ENCODE peak calls at places on chromosomes 16 and 17, in seven cellular contexts. F is AG04450, A is cardiac fibroblast, U is IMR-90, Q is retinal pigment epithelial cell, D is uterus, P is K562. X is an unnamed sample.

GRCh38 chr17:51703364-51704341 is 443.3 kb downstream of the UTP18 start:
- DNase-seq in F (no peak), A (peak), U (no peak), Q (no peak), D (peak), P (no peak), X (no peak)

GRCh38 chr17:17535957-17536356 is 39.8 kb upstream of the RASD1 start:
- DNase-seq in F (no peak), A (no peak), U (peak), Q (no peak), D (no peak), P (no peak), X (no peak)

GRCh38 chr16:972316-973002 is 1.7 kb upstream of the LMF1 start:
- DNase-seq in F (no peak), A (no peak), U (no peak), Q (no peak), D (no peak), P (no peak), X (no peak)

GRCh38 chr16:1556254-1556653 is 22.8 kb downstream of the TMEM204 start:
- DNase-seq in F (no peak), A (no peak), U (no peak), Q (no peak), D (no peak), P (no peak), X (no peak)

GRCh38 chr17:58991718-58992331 is 114.9 kb downstream of the TRIM37 start:
- DNase-seq in F (no peak), A (peak), U (peak), Q (peak), D (no peak), P (no peak), X (peak)

GRCh38 chr16:10938321-10938720 is 3.9 kb downstream of the DEXI start:
- DNase-seq in F (no peak), A (no peak), U (no peak), Q (no peak), D (no peak), P (no peak), X (no peak)

GRCh38 chr17:3966720-3967363 is 2.6 kb upstream of the ATP2A3 start:
- DNase-seq in F (no peak), A (no peak), U (no peak), Q (no peak), D (no peak), P (no peak), X (no peak)

GRCh38 chr16:84928679-84929420 is 82.5 kb downstream of the ZDHHC7 start:
- DNase-seq in F (no peak), A (peak), U (peak), Q (no peak), D (peak), P (peak), X (no peak)

GRCh38 chr16:11161974-11162373 is 94.0 kb downstream of the SOCS1 start:
- DNase-seq in F (no peak), A (no peak), U (no peak), Q (no peak), D (no peak), P (no peak), X (no peak)

GRCh38 chr17:57404073-57404472 is 147.8 kb downstream of the MSI2 start:
- DNase-seq in F (no peak), A (no peak), U (no peak), Q (no peak), D (no peak), P (no peak), X (no peak)

GRCh38 chr16:88005148-88005547 is 53.9 kb downstream of the BANP start:
- DNase-seq in F (no peak), A (peak), U (no peak), Q (no peak), D (no peak), P (peak), X (no peak)

GRCh38 chr17:80254396-80255241 is 6.0 kb upstream of the RNF213 start:
- DNase-seq in F (peak), A (peak), U (peak), Q (peak), D (no peak), P (peak), X (peak)

GRCh38 chr17:50660887-50661345 is 26.2 kb downstream of the ABCC3 start:
- DNase-seq in F (no peak), A (no peak), U (no peak), Q (no peak), D (no peak), P (no peak), X (no peak)
- H3K4me3 ChIP-seq in F (no peak), A (no peak), U (no peak), Q (no peak), D (no peak), P (no peak), X (no peak)

GRCh38 chr16:83890359-83890758 is 8.6 kb upstream of the MLYCD start:
- DNase-seq in F (no peak), A (no peak), U (no peak), Q (no peak), D (no peak), P (no peak), X (no peak)

GRCh38 chr16:83886199-83886971 is 12.5 kb upstream of the MLYCD start:
- DNase-seq in F (no peak), A (no peak), U (no peak), Q (no peak), D (no peak), P (no peak), X (no peak)

GRCh38 chr16:83887564-83887963 is 11.4 kb upstream of the MLYCD start:
- DNase-seq in F (no peak), A (no peak), U (no peak), Q (no peak), D (no peak), P (no peak), X (no peak)

GRCh38 chr16:83888672-83889044 is 10.3 kb upstream of the MLYCD start:
- DNase-seq in F (no peak), A (no peak), U (no peak), Q (no peak), D (no peak), P (no peak), X (no peak)

DNA sequence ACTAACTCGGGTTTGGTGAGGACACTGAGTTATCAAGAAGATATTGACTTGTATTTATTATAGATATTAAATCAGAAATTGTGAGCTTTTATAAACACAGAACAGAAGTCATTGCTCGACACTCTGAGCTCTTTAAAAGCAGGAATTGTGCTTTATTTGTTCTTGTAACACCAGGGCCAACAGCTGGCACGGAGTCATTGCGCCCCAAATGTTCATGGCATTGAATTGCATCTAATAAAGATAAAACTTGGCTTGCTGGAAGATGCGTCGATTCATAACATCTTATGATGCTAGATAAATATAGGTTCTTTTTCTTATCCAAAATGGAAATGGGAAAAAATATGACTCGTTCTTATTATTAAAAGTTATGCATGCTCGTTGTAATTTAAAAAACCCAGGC is 11.8 kb upstream of the MLYCD start:
- DNase-seq in F (no peak), A (peak), U (no peak), Q (no peak), D (no peak), P (no peak), X (no peak)
- H3K4me3 ChIP-seq in F (no peak), A (no peak), U (no peak), Q (no peak), D (no peak), P (no peak), X (no peak)

DNA sequence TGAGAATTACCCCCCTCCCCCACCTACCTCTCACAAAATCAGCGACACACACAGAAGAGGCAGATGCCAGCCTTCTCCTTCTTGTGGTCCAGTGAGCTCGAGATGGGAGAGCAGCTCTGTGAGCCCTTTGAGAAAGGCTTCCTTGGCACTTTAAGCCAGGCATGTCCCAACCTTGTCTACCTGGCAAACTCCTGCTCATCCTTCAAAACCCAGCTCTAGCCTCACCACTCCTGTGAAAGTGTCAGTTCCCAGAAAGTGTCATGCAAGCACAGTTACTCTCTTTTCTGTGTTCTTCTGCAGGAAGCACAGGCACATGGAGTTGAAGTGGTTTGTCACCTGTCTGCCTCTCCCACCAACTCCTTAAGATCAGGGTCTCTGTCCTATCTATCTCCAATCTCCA is 1.6 kb downstream of the TMEM98 start:
- DNase-seq in F (no peak), A (no peak), U (no peak), Q (no peak), D (no peak), P (no peak), X (no peak)
- H3K4me3 ChIP-seq in F (peak), A (peak), U (peak), Q (peak), D (peak), P (no peak), X (peak)

DNA sequence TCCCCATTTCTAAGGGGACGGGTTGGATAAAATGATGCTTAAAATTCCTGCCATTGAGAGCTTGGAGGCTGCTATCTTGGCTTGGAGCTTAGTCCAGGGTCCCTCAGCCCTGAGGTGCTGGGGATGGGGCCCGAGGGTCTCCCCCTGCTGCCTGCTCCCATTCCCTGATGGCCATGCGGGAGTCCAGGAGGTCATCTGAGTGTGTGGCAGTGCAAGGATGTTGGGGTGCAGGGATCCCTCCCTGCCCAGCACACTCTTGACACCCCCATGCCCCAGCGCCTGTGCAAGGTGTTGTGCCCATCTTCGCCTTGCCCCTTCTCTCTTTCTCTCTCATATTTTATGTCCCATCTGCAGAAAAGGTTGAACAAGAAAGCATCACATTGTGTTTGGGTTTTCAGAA is 90.4 kb downstream of the IRF8 start:
- DNase-seq in F (no peak), A (no peak), U (no peak), Q (no peak), D (no peak), P (no peak), X (no peak)
- H3K4me3 ChIP-seq in F (no peak), A (no peak), U (no peak), Q (no peak), D (no peak), P (no peak), X (no peak)

GRCh38 chr17:42577140-42577531 is 393 bp downstream of the PSMC3IP start:
- DNase-seq in F (no peak), A (peak), U (no peak), Q (no peak), D (no peak), P (no peak), X (no peak)
- H3K4me3 ChIP-seq in F (peak), A (peak), U (peak), Q (peak), D (peak), P (peak), X (peak)

GRCh38 chr17:66198242-66198641 is 6.3 kb upstream of the CEP112 start:
- DNase-seq in F (no peak), A (no peak), U (no peak), Q (no peak), D (no peak), P (no peak), X (no peak)

GRCh38 chr17:66190738-66191606 is 961 bp downstream of the CEP112 start:
- DNase-seq in F (no peak), A (peak), U (peak), Q (no peak), D (no peak), P (no peak), X (peak)

GRCh38 chr17:66187718-66188117 is 4.2 kb downstream of the CEP112 start:
- DNase-seq in F (no peak), A (no peak), U (no peak), Q (no peak), D (no peak), P (no peak), X (no peak)

GRCh38 chr17:66191607-66192377 is at the start of gene CEP112:
- DNase-seq in F (no peak), A (peak), U (peak), Q (peak), D (peak), P (peak), X (peak)

DNA sequence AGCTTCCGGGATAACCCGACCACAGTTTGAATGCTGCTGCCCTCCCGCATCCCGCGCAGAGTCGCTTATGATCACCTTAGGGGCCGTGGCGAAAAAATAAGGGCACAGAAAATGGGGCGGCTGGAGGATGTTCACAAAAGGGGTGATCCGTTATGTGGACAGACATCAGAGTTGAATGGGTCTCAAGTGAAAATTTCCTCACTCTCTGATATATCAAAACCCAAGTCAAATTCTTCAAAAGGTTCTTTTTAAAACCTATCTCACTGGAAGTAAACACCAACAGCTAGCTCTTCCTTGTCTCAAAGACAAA is 400 bp upstream of the CEP112 start:
- DNase-seq in F (no peak), A (no peak), U (no peak), Q (no peak), D (no peak), P (no peak), X (no peak)
- H3K4me3 ChIP-seq in F (peak), A (peak), U (peak), Q (peak), D (peak), P (peak), X (peak)

DNA sequence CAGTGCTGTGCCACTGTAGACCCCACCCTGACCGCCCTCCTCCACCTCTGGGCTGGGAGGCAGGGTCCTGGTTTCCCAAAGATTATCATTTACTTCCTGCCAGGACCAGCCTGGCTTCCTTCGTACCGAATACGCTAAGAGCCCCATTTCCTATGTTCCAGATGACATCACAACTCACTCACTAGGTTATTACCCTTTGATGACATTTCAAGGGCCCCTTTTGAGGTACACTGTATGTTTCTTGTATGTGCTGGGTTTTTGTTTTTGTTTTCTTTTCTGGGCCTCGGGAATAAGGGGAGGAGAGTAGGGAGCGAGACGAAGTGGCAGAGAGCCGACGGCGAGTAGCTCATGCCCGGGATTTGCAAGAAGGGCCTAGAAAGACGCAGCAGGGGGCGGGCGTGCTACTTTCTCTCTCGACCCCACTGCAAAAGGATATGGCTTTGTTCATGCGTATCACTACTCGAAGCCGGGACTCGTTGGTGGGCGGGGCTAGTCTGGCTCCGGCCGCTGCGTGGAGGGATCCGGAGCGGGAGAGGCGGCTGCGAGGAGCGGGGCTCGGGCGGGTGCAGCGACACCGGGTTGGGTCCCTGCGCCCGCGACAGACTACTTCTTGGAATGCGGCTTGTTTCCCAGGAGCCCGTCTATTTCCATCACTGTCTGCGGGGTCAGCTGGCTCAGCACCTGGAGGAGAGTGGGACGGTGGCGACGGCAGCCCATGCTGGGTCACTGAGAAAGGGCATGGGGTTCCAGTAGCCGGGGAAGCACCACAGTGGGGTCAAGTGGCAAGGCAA is 6.6 kb upstream of the RNF227 start:
- DNase-seq in F (peak), A (peak), U (peak), Q (no peak), D (peak), P (no peak), X (peak)
- H3K4me3 ChIP-seq in F (peak), A (peak), U (peak), Q (peak), D (peak), P (no peak), X (peak)

DNA sequence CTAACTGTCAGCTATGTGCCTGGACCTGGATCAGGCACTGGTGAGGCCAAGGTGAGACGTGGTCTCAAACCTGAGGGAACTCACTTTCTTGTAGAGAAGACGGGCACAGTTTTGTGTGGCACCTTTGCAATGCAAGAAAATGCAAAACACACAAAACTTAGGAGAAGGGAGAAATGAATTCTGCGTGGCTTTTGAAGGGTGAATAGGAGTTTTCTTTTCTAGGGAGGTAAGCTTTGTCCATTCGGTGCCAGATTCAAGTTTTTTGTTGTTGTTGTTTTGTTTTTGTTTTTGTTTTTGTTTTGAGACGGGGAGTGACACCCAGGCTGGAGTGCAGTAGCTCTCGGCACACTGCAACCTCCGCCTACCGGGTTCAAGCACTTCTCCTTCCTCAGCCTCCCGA is 1.4 kb downstream of the TOM1L1 start:
- DNase-seq in F (no peak), A (no peak), U (no peak), Q (no peak), D (no peak), P (no peak), X (no peak)
- H3K4me3 ChIP-seq in F (no peak), A (no peak), U (no peak), Q (no peak), D (no peak), P (peak), X (no peak)

GRCh38 chr17:28572294-28573099 is 1.2 kb upstream of the PIGS start:
- DNase-seq in F (no peak), A (no peak), U (no peak), Q (no peak), D (no peak), P (no peak), X (no peak)
- H3K4me3 ChIP-seq in F (no peak), A (no peak), U (no peak), Q (no peak), D (no peak), P (peak), X (no peak)

DNA sequence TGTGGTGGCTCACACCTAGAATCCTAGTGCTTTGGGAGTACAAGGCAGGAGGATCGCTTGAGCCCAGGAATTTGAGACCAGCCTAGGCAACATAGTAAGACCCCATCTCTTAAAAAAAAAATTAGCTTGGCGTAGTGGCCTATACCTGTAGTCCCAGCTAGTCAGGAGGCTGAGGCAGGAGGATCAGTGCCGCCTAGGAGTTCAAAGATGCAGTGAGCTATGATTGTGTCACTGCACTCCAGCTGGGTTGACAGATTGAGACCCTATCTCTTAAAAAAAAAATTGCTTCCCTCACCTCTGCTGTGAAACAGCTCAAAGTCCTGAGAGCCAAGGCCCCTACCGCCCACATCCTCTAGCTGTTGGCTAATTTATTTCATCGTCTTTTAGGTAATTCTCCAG is 10.2 kb downstream of the NDE1 start:
- DNase-seq in F (no peak), A (no peak), U (no peak), Q (no peak), D (no peak), P (no peak), X (no peak)
- H3K4me3 ChIP-seq in F (no peak), A (no peak), U (no peak), Q (no peak), D (no peak), P (no peak), X (no peak)